ENCODE peak calls at places on chromosomes 11 and 22, in six cellular contexts. A is mesenteric fat pad, S is anterior cingulate cortex, L is DMS153, W is kidney glomerular epithelial cell, P is foreskin keratinocyte. N is an unnamed sample.

GRCh38 chr11:103894034-103894433 is 142.4 kb upstream of the DDI1 start:
- DNase-seq in A (no peak), S (no peak), L (no peak), W (no peak), P (no peak), N (no peak)

GRCh38 chr11:102120006-102120405 is 9.8 kb downstream of the YAP1 start:
- DNase-seq in A (no peak), S (no peak), L (no peak), W (no peak), P (no peak), N (no peak)

GRCh38 chr11:124896071-124896750 is 1.5 kb downstream of the ROBO4 start:
- DNase-seq in A (peak), S (no peak), L (no peak), W (no peak), P (no peak), N (no peak)

GRCh38 chr22:47201996-47202818 is 439.8 kb downstream of the TBC1D22A start:
- DNase-seq in A (peak), S (no peak), L (no peak), W (no peak), P (no peak), N (no peak)

GRCh38 chr11:64060861-64061444 is 25.2 kb downstream of the FLRT1 start:
- DNase-seq in A (no peak), S (no peak), L (peak), W (no peak), P (no peak), N (peak)

GRCh38 chr11:95068549-95068948 is 1.8 kb downstream of the SRSF8 start:
- DNase-seq in A (no peak), S (peak), L (peak), W (peak), P (peak), N (peak)

GRCh38 chr11:71490044-71490730 is 36.9 kb upstream of the KRTAP5-7 start:
- DNase-seq in A (peak), S (no peak), L (no peak), W (no peak), P (no peak), N (no peak)

GRCh38 chr11:65384301-65384889 is 1.9 kb upstream of the SLC25A45 start:
- DNase-seq in A (no peak), S (no peak), L (no peak), W (no peak), P (no peak), N (no peak)

GRCh38 chr11:14275081-14275480 is 83.9 kb downstream of the RRAS2 start:
- DNase-seq in A (no peak), S (no peak), L (no peak), W (no peak), P (no peak), N (no peak)

N was measured in germinal center.